ENCODE peak calls at places on chromosomes 13 and 19, in seven cellular contexts. Q is adrenal gland; Z is heart left ventricle; T is neural progenitor cell; G is sigmoid colon; Y is GM12865; K is CD4-positive, alpha-beta T cell. P is an unnamed sample.

GRCh38 chr13:40101708-40102359 is 446.4 kb downstream of the COG6 start:
- DNase-seq in Z (no peak), Q (no peak), Y (peak), T (no peak), K (no peak), G (no peak), P (peak)

GRCh38 chr13:44652223-44652622 is 76.1 kb upstream of the TSC22D1 start:
- DNase-seq in K (no peak), Q (no peak), Z (no peak), T (no peak), G (no peak), Y (no peak), P (no peak)

GRCh38 chr19:50556236-50557008 is 11.8 kb downstream of the LRRC4B start:
- DNase-seq in G (peak), Z (peak), Q (peak), K (peak), Y (peak), T (peak), P (peak)

GRCh38 chr19:51702103-51702753 is 9.1 kb downstream of the SPACA6 start:
- DNase-seq in Y (peak), K (peak), G (peak), Q (peak), T (peak), Z (peak), P (peak)

GRCh38 chr13:64088491-64088890 is 2672.8 kb upstream of the PCDH20 start:
- DNase-seq in Z (no peak), T (no peak), Q (no peak), K (no peak), G (no peak), Y (no peak), P (no peak)

GRCh38 chr19:13228561-13228960 is 78.3 kb downstream of the IER2 start:
- DNase-seq in Y (no peak), T (no peak), G (no peak), K (no peak), Z (no peak), Q (no peak), P (no peak)

GRCh38 chr19:11096210-11096841 is 7.1 kb downstream of the LDLR start:
- DNase-seq in Q (peak), K (no peak), G (peak), T (no peak), Y (peak), Z (peak), P (peak)

GRCh38 chr19:35439921-35440320 is 8.1 kb upstream of the FFAR2 start:
- DNase-seq in G (no peak), Y (no peak), Q (no peak), T (no peak), K (no peak), Z (no peak), P (no peak)

GRCh38 chr13:78256479-78256878 is 337.8 kb upstream of the EDNRB start:
- DNase-seq in T (no peak), Y (no peak), Q (no peak), K (no peak), Z (no peak), G (no peak), P (no peak)

GRCh38 chr19:51821921-51822716 is 27.2 kb downstream of the FPR3 start:
- DNase-seq in Y (no peak), T (no peak), G (no peak), Q (no peak), K (no peak), Z (no peak), P (no peak)

GRCh38 chr19:35901854-35902661 is at the start of gene HCST:
- DNase-seq in Q (no peak), Z (no peak), K (no peak), G (no peak), T (no peak), Y (peak), P (peak)

GRCh38 chr19:31504221-31504620 is 155.0 kb upstream of the TSHZ3 start:
- DNase-seq in K (no peak), Z (no peak), G (no peak), Y (no peak), T (no peak), Q (no peak), P (no peak)

GRCh38 chr19:48780684-48781391 is 25.5 kb downstream of the FGF21 start:
- DNase-seq in Z (no peak), Q (peak), K (no peak), Y (peak), G (no peak), T (no peak), P (no peak)

GRCh38 chr19:48779636-48780035 is 24.3 kb downstream of the FGF21 start:
- DNase-seq in Z (no peak), Q (no peak), T (no peak), Y (peak), K (no peak), G (no peak), P (no peak)

DNA sequence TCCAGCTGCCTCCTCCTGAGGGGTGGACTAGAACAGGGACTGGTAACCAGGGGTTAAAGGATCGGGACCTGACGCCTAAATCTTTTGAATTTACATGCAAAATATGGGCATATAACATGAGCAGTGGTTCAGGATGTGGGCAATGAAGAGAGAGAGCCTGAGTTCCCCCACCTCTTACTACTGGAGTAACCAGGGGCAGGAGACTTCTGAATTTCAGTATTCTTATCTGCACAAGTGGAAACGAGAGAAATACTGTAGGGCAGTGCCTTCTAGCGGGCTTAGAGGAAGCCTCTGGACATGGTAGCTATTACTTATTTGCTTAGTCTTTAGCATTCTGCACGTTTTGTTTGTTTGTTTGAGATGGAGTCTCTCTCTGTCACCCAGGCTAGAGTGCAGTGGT is 26.3 kb downstream of the BCAT2 start:
- DNase-seq in Q (no peak), Y (no peak), T (no peak), Z (no peak), G (no peak), K (no peak), P (no peak)
- TF ChIP-seq CTCF in Q (peak), Y (peak), T (no peak), Z (peak), G (no peak), K (no peak), P (no peak)

GRCh38 chr13:114234645-114235421 is at the start of gene CDC16:
- DNase-seq in K (peak), T (peak), Z (peak), G (peak), Y (peak), Q (peak), P (peak)
- TF ChIP-seq CTCF in K (no peak), T (peak), Z (no peak), G (peak), Y (peak), Q (peak), P (peak)

GRCh38 chr13:49517461-49517860 is 21.7 kb downstream of the PHF11 start:
- DNase-seq in Q (no peak), Z (no peak), K (no peak), T (peak), Y (peak), G (no peak), P (no peak)
- TF ChIP-seq CTCF in Q (no peak), Z (no peak), K (peak), T (peak), Y (no peak), G (no peak), P (no peak)

GRCh38 chr13:81487151-81487550 is 1146.2 kb upstream of the SPRY2 start:
- DNase-seq in Z (no peak), G (no peak), Y (no peak), K (no peak), Q (no peak), T (peak), P (no peak)
- TF ChIP-seq CTCF in Z (no peak), G (no peak), Y (no peak), K (no peak), Q (no peak), T (peak), P (no peak)

P was measured in activated CD8-positive, alpha-beta T cell treated with anti-CD3 and anti-CD28 coated beads for 36 hours.